ENCODE peak calls at places on chromosome 16, in nine cellular contexts. N is retinal pigment epithelial cell; A is adrenal gland; T is CD8-positive, alpha-beta memory T cell; E is sciatic nerve; F is effector memory CD4-positive, alpha-beta T cell; Y is amniotic epithelial cell; H is stimulated activated CD8-positive, alpha-beta memory T cell treated with anti-CD3 and anti-CD28 coated beads, Interleukin-2, amount 100 ng/mL, for 1 hour; W is AG09319. B is an unnamed sample.

GRCh38 chr16:79897444-79898146 is 297.1 kb upstream of the MAF start:
- DNase-seq in E (no peak), T (no peak), W (no peak), H (no peak), N (no peak), F (no peak), A (no peak), Y (peak; percentile 73), B (no peak)

GRCh38 chr16:50547340-50547865 is 793 bp upstream of the NKD1 start:
- DNase-seq in W (no peak), N (no peak), T (peak; percentile 78), E (peak; percentile 70), Y (peak; percentile 2), H (peak; percentile 73), F (peak; percentile 86), A (peak; percentile 55), B (peak; percentile 75)

GRCh38 chr16:24853169-24853824 is 7.5 kb downstream of the SLC5A11 start:
- DNase-seq in A (no peak), F (no peak), W (no peak), N (no peak), T (no peak), Y (peak; percentile 42), E (no peak), H (no peak), B (no peak)

GRCh38 chr16:70789231-70789926 is 11.6 kb downstream of the VAC14 start:
- DNase-seq in T (no peak), N (no peak), Y (peak; percentile 34), E (peak; percentile 90), W (peak; percentile 50), F (no peak), H (no peak), A (no peak), B (no peak)

GRCh38 chr16:54194008-54194731 is 92.4 kb downstream of the IRX3 start:
- DNase-seq in F (no peak), A (peak; percentile 30), E (peak; percentile 81), Y (no peak), N (no peak), H (no peak), W (no peak), T (no peak), B (no peak)

GRCh38 chr16:24850289-24850931 is 4.6 kb downstream of the SLC5A11 start:
- DNase-seq in A (no peak), F (no peak), W (no peak), T (no peak), E (no peak), N (no peak), H (no peak), Y (peak; percentile 81), B (no peak)

GRCh38 chr16:53744449-53744848 is 40.5 kb downstream of the FTO start:
- DNase-seq in E (no peak), H (no peak), N (no peak), F (no peak), T (no peak), Y (no peak), W (no peak), A (no peak), B (no peak)

GRCh38 chr16:81586421-81586820 is 141.8 kb downstream of the CMIP start:
- DNase-seq in W (no peak), H (no peak), E (no peak), Y (peak; percentile 70), F (no peak), T (no peak), A (no peak), N (no peak), B (no peak)

GRCh38 chr16:89557230-89557935 is 3.1 kb upstream of the RPL13 start:
- DNase-seq in A (peak; percentile 88), N (no peak), W (no peak), Y (peak; percentile 61), H (peak; percentile 59), F (peak; percentile 54), E (peak; percentile 92), T (peak; percentile 62), B (peak; percentile 91)

GRCh38 chr16:65070831-65071230 is 51.0 kb downstream of the CDH11 start:
- DNase-seq in H (no peak), F (no peak), Y (peak; percentile 94), A (peak; percentile 91), N (peak; percentile 89), T (no peak), E (peak; percentile 68), W (peak; percentile 68), B (no peak)

GRCh38 chr16:89972244-89973234 is 24.0 kb downstream of the DEF8 start:
- DNase-seq in E (peak; percentile 95), A (peak; percentile 91), Y (peak; percentile 75), N (peak; percentile 49), H (peak; percentile 83), W (peak; percentile 71), F (peak; percentile 82), T (peak; percentile 87), B (peak; percentile 94)

GRCh38 chr16:56337131-56337857 is 88.1 kb downstream of the AMFR start:
- DNase-seq in A (no peak), N (no peak), H (no peak), Y (no peak), W (no peak), T (no peak), F (no peak), E (no peak), B (no peak)

B was measured in stimulated activated effector memory CD8-positive, alpha-beta T cell treated with anti-CD3 and anti-CD28 coated beads, Interleukin-12 subunit alpha, Interleukin-12 subunit beta, amount 100 ng/mL, for 72 hours.